ENCODE peak calls at places on chromosomes 12 and 14, in nine cellular contexts. E is left ventricle myocardium inferior; N is HT1080; B is activated CD4-positive, alpha-beta T cell treated with anti-CD3 and anti-CD28 coated beads, Interleukin-2, amount 10 ng/mL, durations not matched to agents 7 days and 5 days; V is Calu3; T is IMR-90; H is erythroblast; W is NCI-H460; K is transverse colon. S is an unnamed sample.

GRCh38 chr14:24081739-24082204 is 10.4 kb downstream of the CPNE6 start:
- DNase-seq in N (no peak), K (no peak), W (no peak), V (no peak), T (no peak), H (no peak), E (no peak), B (no peak), S (no peak)

GRCh38 chr12:57560516-57560915 is 10.7 kb downstream of the KIF5A start:
- DNase-seq in K (no peak), H (no peak), T (no peak), B (no peak), E (no peak), W (no peak), N (no peak), V (no peak), S (no peak)

GRCh38 chr14:25103261-25103660 is 53.3 kb upstream of the STXBP6 start:
- DNase-seq in W (no peak), N (no peak), B (no peak), K (no peak), H (no peak), V (no peak), T (no peak), E (no peak), S (no peak)

GRCh38 chr12:9730591-9730990 is 2.3 kb downstream of the CLECL1 start:
- DNase-seq in V (no peak), E (no peak), K (no peak), W (no peak), H (no peak), T (no peak), B (no peak), N (no peak), S (no peak)

GRCh38 chr12:94202245-94203180 is 54.1 kb downstream of the PLXNC1 start:
- DNase-seq in W (no peak), T (no peak), V (no peak), H (no peak), E (no peak), B (no peak), N (no peak), K (no peak), S (no peak)

GRCh38 chr12:76784600-76785051 is 20.7 kb downstream of the ZDHHC17 start:
- DNase-seq in K (no peak), H (no peak), T (peak; percentile 77), W (no peak), B (no peak), E (no peak), V (no peak), N (no peak), S (no peak)

GRCh38 chr12:43066471-43066870 is 476.9 kb upstream of the PRICKLE1 start:
- DNase-seq in W (no peak), V (no peak), E (no peak), T (no peak), N (peak; percentile 13), H (no peak), K (no peak), B (no peak), S (no peak)

GRCh38 chr14:41449057-41449456 is 157.6 kb upstream of the LRFN5 start:
- DNase-seq in E (no peak), N (no peak), W (no peak), K (no peak), H (no peak), B (no peak), V (no peak), T (no peak), S (no peak)

GRCh38 chr12:58465418-58465817 is 454.9 kb downstream of the LRIG3 start:
- DNase-seq in H (no peak), W (peak; percentile 4), N (no peak), V (no peak), B (no peak), E (no peak), K (no peak), T (peak; percentile 18), S (no peak)

GRCh38 chr12:75666126-75666979 is 154.9 kb upstream of the KRR1 start:
- DNase-seq in H (no peak), B (no peak), T (peak; percentile 63), V (no peak), E (no peak), N (no peak), W (no peak), K (no peak), S (no peak)

GRCh38 chr14:90851327-90852036 is 35.3 kb upstream of the TTC7B start:
- DNase-seq in B (no peak), K (no peak), V (no peak), T (no peak), W (no peak), E (no peak), H (no peak), N (no peak), S (no peak)

GRCh38 chr14:97299661-97300060 is 502.5 kb downstream of the VRK1 start:
- DNase-seq in K (no peak), V (no peak), N (no peak), H (no peak), B (peak; percentile 31), E (no peak), T (no peak), W (no peak), S (no peak)

GRCh38 chr12:27333311-27334009 is 824 bp downstream of the BMAL2 start:
- DNase-seq in V (peak; percentile 47), T (no peak), N (peak; percentile 39), B (peak; percentile 49), K (peak; percentile 40), H (peak; percentile 44), W (no peak), E (peak; percentile 23), S (peak; percentile 10)

GRCh38 chr14:63130531-63130930 is 73.7 kb upstream of the RHOJ start:
- DNase-seq in K (no peak), V (no peak), H (no peak), T (no peak), E (no peak), W (no peak), B (no peak), N (no peak), S (no peak)

GRCh38 chr12:13288501-13288900 is 92.0 kb downstream of the EMP1 start:
- DNase-seq in H (peak; percentile 84), W (no peak), K (no peak), T (peak; percentile 3), V (no peak), N (no peak), B (no peak), E (no peak), S (no peak)

GRCh38 chr14:75282166-75282547 is 3.5 kb downstream of the FOS start:
- DNase-seq in B (no peak), E (no peak), N (no peak), H (peak; percentile 52), W (no peak), K (peak; percentile 59), T (peak; percentile 60), V (no peak), S (no peak)